ENCODE peak calls at places on chromosomes 11 and 22, in nine cellular contexts. One of them, this sample, is unnamed.

GRCh38 chr11:74978041-74978440 is 10.7 kb upstream of the NEU3 start:
- DNase-seq in IMR-90: no peak
- DNase-seq in germinal center: no peak
- DNase-seq in foreskin fibroblast: no peak
- DNase-seq in prostate gland: no peak
- DNase-seq in fibroblast of pulmonary artery: no peak
- DNase-seq in nephron progenitor cell: no peak
- DNase-seq in sciatic nerve: no peak
- DNase-seq in D341Med: no peak
- DNase-seq in this sample: no peak

GRCh38 chr22:37930952-37931440 is 22.4 kb downstream of the C22orf23 start:
- DNase-seq in IMR-90: no peak
- DNase-seq in germinal center: no peak
- DNase-seq in foreskin fibroblast: no peak
- DNase-seq in prostate gland: no peak
- DNase-seq in fibroblast of pulmonary artery: no peak
- DNase-seq in nephron progenitor cell: no peak
- DNase-seq in sciatic nerve: no peak
- DNase-seq in D341Med: no peak
- DNase-seq in this sample: no peak

GRCh38 chr22:48683640-48684039 is 1144.0 kb downstream of the BRD1 start:
- DNase-seq in IMR-90: no peak
- DNase-seq in germinal center: no peak
- DNase-seq in foreskin fibroblast: no peak
- DNase-seq in prostate gland: no peak
- DNase-seq in fibroblast of pulmonary artery: no peak
- DNase-seq in nephron progenitor cell: no peak
- DNase-seq in sciatic nerve: no peak
- DNase-seq in D341Med: no peak
- DNase-seq in this sample: no peak

GRCh38 chr11:94193288-94193687 is 64.6 kb downstream of the PANX1 start:
- DNase-seq in IMR-90: peak; percentile 96
- DNase-seq in germinal center: no peak
- DNase-seq in foreskin fibroblast: peak; percentile 81
- DNase-seq in prostate gland: no peak
- DNase-seq in fibroblast of pulmonary artery: peak; percentile 57
- DNase-seq in nephron progenitor cell: no peak
- DNase-seq in sciatic nerve: no peak
- DNase-seq in D341Med: no peak
- DNase-seq in this sample: no peak

GRCh38 chr11:65428578-65429068 is 6.0 kb downstream of the NEAT1 start:
- DNase-seq in IMR-90: no peak
- DNase-seq in germinal center: no peak
- DNase-seq in foreskin fibroblast: no peak
- DNase-seq in prostate gland: peak; percentile 69
- DNase-seq in fibroblast of pulmonary artery: no peak
- DNase-seq in nephron progenitor cell: no peak
- DNase-seq in sciatic nerve: peak; percentile 67
- DNase-seq in D341Med: no peak
- DNase-seq in this sample: no peak

GRCh38 chr11:58059011-58059358 is 28.2 kb downstream of the OR6Q1 start:
- DNase-seq in IMR-90: peak; percentile 92
- DNase-seq in germinal center: no peak
- DNase-seq in foreskin fibroblast: peak; percentile 41
- DNase-seq in prostate gland: no peak
- DNase-seq in fibroblast of pulmonary artery: peak; percentile 91
- DNase-seq in nephron progenitor cell: no peak
- DNase-seq in sciatic nerve: no peak
- DNase-seq in D341Med: no peak
- DNase-seq in this sample: no peak

GRCh38 chr11:133078591-133079179 is 453.6 kb downstream of the OPCML start:
- DNase-seq in IMR-90: peak; percentile 20
- DNase-seq in germinal center: peak; percentile 40
- DNase-seq in foreskin fibroblast: peak; percentile 62
- DNase-seq in prostate gland: peak; percentile 16
- DNase-seq in fibroblast of pulmonary artery: peak; percentile 31
- DNase-seq in nephron progenitor cell: peak; percentile 71
- DNase-seq in sciatic nerve: no peak
- DNase-seq in D341Med: peak; percentile 74
- DNase-seq in this sample: no peak

GRCh38 chr11:2685566-2686359 is 14.0 kb downstream of the KCNQ1OT1 start:
- DNase-seq in IMR-90: no peak
- DNase-seq in germinal center: no peak
- DNase-seq in foreskin fibroblast: no peak
- DNase-seq in prostate gland: no peak
- DNase-seq in fibroblast of pulmonary artery: no peak
- DNase-seq in nephron progenitor cell: no peak
- DNase-seq in sciatic nerve: peak; percentile 42
- DNase-seq in D341Med: no peak
- DNase-seq in this sample: peak; percentile 32

GRCh38 chr22:24405631-24406321 is 21.6 kb upstream of the ADORA2A start:
- DNase-seq in IMR-90: no peak
- DNase-seq in germinal center: no peak
- DNase-seq in foreskin fibroblast: no peak
- DNase-seq in prostate gland: no peak
- DNase-seq in fibroblast of pulmonary artery: no peak
- DNase-seq in nephron progenitor cell: no peak
- DNase-seq in sciatic nerve: no peak
- DNase-seq in D341Med: no peak
- DNase-seq in this sample: no peak

GRCh38 chr22:38291201-38291777 is 18.5 kb upstream of the TMEM184B start:
- DNase-seq in IMR-90: no peak
- DNase-seq in germinal center: no peak
- DNase-seq in foreskin fibroblast: no peak
- DNase-seq in prostate gland: no peak
- DNase-seq in fibroblast of pulmonary artery: no peak
- DNase-seq in nephron progenitor cell: no peak
- DNase-seq in sciatic nerve: no peak
- DNase-seq in D341Med: no peak
- DNase-seq in this sample: no peak

GRCh38 chr11:35006389-35007128 is 90.1 kb downstream of the PDHX start:
- DNase-seq in IMR-90: peak; percentile 37
- DNase-seq in germinal center: peak; percentile 27
- DNase-seq in foreskin fibroblast: no peak
- DNase-seq in prostate gland: no peak
- DNase-seq in fibroblast of pulmonary artery: no peak
- DNase-seq in nephron progenitor cell: no peak
- DNase-seq in sciatic nerve: no peak
- DNase-seq in D341Med: no peak
- DNase-seq in this sample: peak; percentile 75